ENCODE peak calls at places on chromosomes 11 and 22, in five cellular contexts. One of them, this sample, is unnamed.

GRCh38 chr11:99098258-99098657 is 77.5 kb downstream of the CNTN5 start:
- DNase-seq in nephron progenitor cell: no peak
- DNase-seq in choroid plexus epithelial cell: no peak
- DNase-seq in AG09319: no peak
- DNase-seq in fibroblast of villous mesenchyme: no peak
- DNase-seq in this sample: no peak

GRCh38 chr11:45922425-45923082 is at the start of gene LARGE2:
- DNase-seq in nephron progenitor cell: peak
- DNase-seq in choroid plexus epithelial cell: no peak
- DNase-seq in AG09319: no peak
- DNase-seq in fibroblast of villous mesenchyme: no peak
- DNase-seq in this sample: no peak

GRCh38 chr11:27171391-27171790 is 130.8 kb downstream of the BBOX1 start:
- DNase-seq in nephron progenitor cell: no peak
- DNase-seq in choroid plexus epithelial cell: no peak
- DNase-seq in AG09319: no peak
- DNase-seq in fibroblast of villous mesenchyme: no peak
- DNase-seq in this sample: no peak

GRCh38 chr11:70725272-70725671 is 326.9 kb downstream of the CTTN start:
- DNase-seq in nephron progenitor cell: no peak
- DNase-seq in choroid plexus epithelial cell: no peak
- DNase-seq in AG09319: no peak
- DNase-seq in fibroblast of villous mesenchyme: no peak
- DNase-seq in this sample: no peak

GRCh38 chr11:109026891-109027489 is 362.1 kb downstream of the DDX10 start:
- DNase-seq in nephron progenitor cell: no peak
- DNase-seq in choroid plexus epithelial cell: peak
- DNase-seq in AG09319: no peak
- DNase-seq in fibroblast of villous mesenchyme: peak
- DNase-seq in this sample: no peak

GRCh38 chr22:50597097-50597496 is 3.5 kb upstream of the MAPK8IP2 start:
- DNase-seq in nephron progenitor cell: no peak
- DNase-seq in choroid plexus epithelial cell: no peak
- DNase-seq in AG09319: no peak
- DNase-seq in fibroblast of villous mesenchyme: no peak
- DNase-seq in this sample: no peak

GRCh38 chr11:9613118-9613829 is 39.8 kb downstream of the WEE1 start:
- DNase-seq in nephron progenitor cell: peak
- DNase-seq in choroid plexus epithelial cell: peak
- DNase-seq in AG09319: peak
- DNase-seq in fibroblast of villous mesenchyme: peak
- DNase-seq in this sample: peak

GRCh38 chr11:10605941-10606381 is 37.5 kb upstream of the LYVE1 start:
- DNase-seq in nephron progenitor cell: peak
- DNase-seq in choroid plexus epithelial cell: peak
- DNase-seq in AG09319: no peak
- DNase-seq in fibroblast of villous mesenchyme: peak
- DNase-seq in this sample: peak

GRCh38 chr11:57901756-57902155 is 121.9 kb upstream of the OR9Q1 start:
- DNase-seq in nephron progenitor cell: no peak
- DNase-seq in choroid plexus epithelial cell: no peak
- DNase-seq in AG09319: no peak
- DNase-seq in fibroblast of villous mesenchyme: no peak
- DNase-seq in this sample: no peak

GRCh38 chr11:45924927-45925326 is 2.5 kb downstream of the LARGE2 start:
- DNase-seq in nephron progenitor cell: no peak
- DNase-seq in choroid plexus epithelial cell: no peak
- DNase-seq in AG09319: no peak
- DNase-seq in fibroblast of villous mesenchyme: no peak
- DNase-seq in this sample: no peak

GRCh38 chr11:90779098-90779497 is 556.2 kb upstream of the CHORDC1 start:
- DNase-seq in nephron progenitor cell: no peak
- DNase-seq in choroid plexus epithelial cell: no peak
- DNase-seq in AG09319: no peak
- DNase-seq in fibroblast of villous mesenchyme: no peak
- DNase-seq in this sample: no peak

GRCh38 chr22:35393116-35394010 is 6.6 kb upstream of the MCM5 start:
- DNase-seq in nephron progenitor cell: no peak
- DNase-seq in choroid plexus epithelial cell: no peak
- DNase-seq in AG09319: no peak
- DNase-seq in fibroblast of villous mesenchyme: no peak
- DNase-seq in this sample: no peak

GRCh38 chr11:96147186-96147585 is 195.8 kb downstream of the MAML2 start:
- DNase-seq in nephron progenitor cell: no peak
- DNase-seq in choroid plexus epithelial cell: no peak
- DNase-seq in AG09319: no peak
- DNase-seq in fibroblast of villous mesenchyme: peak
- DNase-seq in this sample: no peak

GRCh38 chr22:17884951-17885350 is 110.7 kb upstream of the BID start:
- DNase-seq in nephron progenitor cell: no peak
- DNase-seq in choroid plexus epithelial cell: no peak
- DNase-seq in AG09319: no peak
- DNase-seq in fibroblast of villous mesenchyme: no peak
- DNase-seq in this sample: no peak

GRCh38 chr22:43407591-43407990 is 4.2 kb upstream of the MPPED1 start:
- DNase-seq in nephron progenitor cell: no peak
- DNase-seq in choroid plexus epithelial cell: no peak
- DNase-seq in AG09319: no peak
- DNase-seq in fibroblast of villous mesenchyme: no peak
- DNase-seq in this sample: no peak

GRCh38 chr22:43409046-43409445 is 2.8 kb upstream of the MPPED1 start:
- DNase-seq in nephron progenitor cell: no peak
- DNase-seq in choroid plexus epithelial cell: no peak
- DNase-seq in AG09319: no peak
- DNase-seq in fibroblast of villous mesenchyme: no peak
- DNase-seq in this sample: no peak

GRCh38 chr22:43411040-43411919 is 534 bp upstream of the MPPED1 start:
- DNase-seq in nephron progenitor cell: peak
- DNase-seq in choroid plexus epithelial cell: no peak
- DNase-seq in AG09319: no peak
- DNase-seq in fibroblast of villous mesenchyme: no peak
- DNase-seq in this sample: no peak

GRCh38 chr22:43408009-43408408 is 3.8 kb upstream of the MPPED1 start:
- DNase-seq in nephron progenitor cell: no peak
- DNase-seq in choroid plexus epithelial cell: no peak
- DNase-seq in AG09319: no peak
- DNase-seq in fibroblast of villous mesenchyme: no peak
- DNase-seq in this sample: no peak

GRCh38 chr22:43409800-43410199 is 2.0 kb upstream of the MPPED1 start:
- DNase-seq in nephron progenitor cell: no peak
- DNase-seq in choroid plexus epithelial cell: no peak
- DNase-seq in AG09319: no peak
- DNase-seq in fibroblast of villous mesenchyme: no peak
- DNase-seq in this sample: no peak
- TF ChIP-seq CTCF in nephron progenitor cell: no peak
- TF ChIP-seq CTCF in choroid plexus epithelial cell: no peak
- TF ChIP-seq CTCF in AG09319: no peak
- TF ChIP-seq CTCF in fibroblast of villous mesenchyme: no peak
- TF ChIP-seq CTCF in this sample: no peak

DNA sequence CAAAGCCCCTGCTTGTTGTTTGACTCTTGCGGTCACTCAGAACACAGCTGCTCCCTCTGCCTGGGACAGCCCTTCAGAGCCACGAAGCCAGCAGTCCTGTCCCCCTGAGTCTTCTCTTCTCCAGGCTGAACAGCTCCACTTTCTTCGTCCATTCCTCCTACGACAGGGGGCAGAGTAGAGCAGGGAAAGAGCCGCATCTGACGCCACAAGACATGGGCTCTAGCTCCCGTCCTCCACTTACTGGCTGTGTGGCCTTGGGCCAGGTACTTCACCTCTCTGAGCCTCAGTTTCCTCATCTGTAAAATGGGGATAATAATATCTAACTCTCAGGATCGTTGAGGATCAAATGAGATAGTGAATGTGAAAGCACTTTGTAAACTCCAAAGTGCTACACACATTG is 29.9 kb downstream of the CHRDL2 start:
- DNase-seq in nephron progenitor cell: no peak
- DNase-seq in choroid plexus epithelial cell: peak
- DNase-seq in AG09319: no peak
- DNase-seq in fibroblast of villous mesenchyme: no peak
- DNase-seq in this sample: no peak
- TF ChIP-seq CTCF in nephron progenitor cell: no peak
- TF ChIP-seq CTCF in choroid plexus epithelial cell: peak
- TF ChIP-seq CTCF in AG09319: no peak
- TF ChIP-seq CTCF in fibroblast of villous mesenchyme: peak
- TF ChIP-seq CTCF in this sample: no peak

GRCh38 chr11:36822829-36823228 is 224.8 kb upstream of the RAG2 start:
- DNase-seq in nephron progenitor cell: no peak
- DNase-seq in choroid plexus epithelial cell: no peak
- DNase-seq in AG09319: no peak
- DNase-seq in fibroblast of villous mesenchyme: no peak
- DNase-seq in this sample: no peak

GRCh38 chr11:36817336-36817965 is 219.4 kb upstream of the RAG2 start:
- DNase-seq in nephron progenitor cell: no peak
- DNase-seq in choroid plexus epithelial cell: no peak
- DNase-seq in AG09319: no peak
- DNase-seq in fibroblast of villous mesenchyme: no peak
- DNase-seq in this sample: no peak

GRCh38 chr11:36818410-36818809 is 220.4 kb upstream of the RAG2 start:
- DNase-seq in nephron progenitor cell: peak
- DNase-seq in choroid plexus epithelial cell: no peak
- DNase-seq in AG09319: no peak
- DNase-seq in fibroblast of villous mesenchyme: no peak
- DNase-seq in this sample: peak
- TF ChIP-seq CTCF in nephron progenitor cell: peak
- TF ChIP-seq CTCF in choroid plexus epithelial cell: peak
- TF ChIP-seq CTCF in AG09319: peak
- TF ChIP-seq CTCF in fibroblast of villous mesenchyme: peak
- TF ChIP-seq CTCF in this sample: no peak

GRCh38 chr11:32985600-32985999 is 30.1 kb upstream of the DEPDC7 start:
- DNase-seq in nephron progenitor cell: no peak
- DNase-seq in choroid plexus epithelial cell: no peak
- DNase-seq in AG09319: no peak
- DNase-seq in fibroblast of villous mesenchyme: no peak
- DNase-seq in this sample: no peak

GRCh38 chr11:32987851-32988250 is 27.8 kb upstream of the DEPDC7 start:
- DNase-seq in nephron progenitor cell: no peak
- DNase-seq in choroid plexus epithelial cell: no peak
- DNase-seq in AG09319: no peak
- DNase-seq in fibroblast of villous mesenchyme: no peak
- DNase-seq in this sample: no peak

GRCh38 chr11:32983506-32983905 is 32.2 kb upstream of the DEPDC7 start:
- DNase-seq in nephron progenitor cell: no peak
- DNase-seq in choroid plexus epithelial cell: no peak
- DNase-seq in AG09319: no peak
- DNase-seq in fibroblast of villous mesenchyme: no peak
- DNase-seq in this sample: no peak

GRCh38 chr11:32982626-32983025 is 33.1 kb upstream of the DEPDC7 start:
- DNase-seq in nephron progenitor cell: no peak
- DNase-seq in choroid plexus epithelial cell: no peak
- DNase-seq in AG09319: no peak
- DNase-seq in fibroblast of villous mesenchyme: no peak
- DNase-seq in this sample: no peak
- TF ChIP-seq CTCF in nephron progenitor cell: no peak
- TF ChIP-seq CTCF in choroid plexus epithelial cell: no peak
- TF ChIP-seq CTCF in AG09319: no peak
- TF ChIP-seq CTCF in fibroblast of villous mesenchyme: no peak
- TF ChIP-seq CTCF in this sample: no peak

DNA sequence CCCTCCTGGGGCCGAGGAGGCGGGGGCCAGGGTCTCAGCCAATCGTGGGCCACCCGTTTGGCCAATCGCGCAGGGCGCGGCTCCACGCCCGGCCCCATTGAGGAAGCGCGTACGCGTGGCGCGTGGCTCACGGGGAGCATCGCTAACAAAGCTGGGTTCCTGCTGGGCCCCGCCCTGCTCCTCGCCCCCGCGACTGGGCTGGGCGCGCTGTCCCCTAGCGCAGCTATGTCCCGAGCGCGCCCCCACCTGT is 614 bp upstream of the ASCL2 start:
- DNase-seq in nephron progenitor cell: peak
- DNase-seq in choroid plexus epithelial cell: no peak
- DNase-seq in AG09319: no peak
- DNase-seq in fibroblast of villous mesenchyme: no peak
- DNase-seq in this sample: peak
- TF ChIP-seq CTCF in nephron progenitor cell: no peak
- TF ChIP-seq CTCF in choroid plexus epithelial cell: no peak
- TF ChIP-seq CTCF in AG09319: no peak
- TF ChIP-seq CTCF in fibroblast of villous mesenchyme: no peak
- TF ChIP-seq CTCF in this sample: no peak

GRCh38 chr11:120622189-120622912 is 110.8 kb downstream of the GRIK4 start:
- DNase-seq in nephron progenitor cell: no peak
- DNase-seq in choroid plexus epithelial cell: no peak
- DNase-seq in AG09319: no peak
- DNase-seq in fibroblast of villous mesenchyme: no peak
- DNase-seq in this sample: no peak
- TF ChIP-seq CTCF in nephron progenitor cell: no peak
- TF ChIP-seq CTCF in choroid plexus epithelial cell: peak
- TF ChIP-seq CTCF in AG09319: no peak
- TF ChIP-seq CTCF in fibroblast of villous mesenchyme: peak
- TF ChIP-seq CTCF in this sample: peak

GRCh38 chr11:20258496-20258895 is 98.2 kb upstream of the DBX1 start:
- DNase-seq in nephron progenitor cell: no peak
- DNase-seq in choroid plexus epithelial cell: no peak
- DNase-seq in AG09319: no peak
- DNase-seq in fibroblast of villous mesenchyme: no peak
- DNase-seq in this sample: no peak

GRCh38 chr11:20259506-20259905 is 99.2 kb upstream of the DBX1 start:
- DNase-seq in nephron progenitor cell: no peak
- DNase-seq in choroid plexus epithelial cell: no peak
- DNase-seq in AG09319: no peak
- DNase-seq in fibroblast of villous mesenchyme: no peak
- DNase-seq in this sample: no peak

GRCh38 chr11:20253796-20254195 is 93.5 kb upstream of the DBX1 start:
- DNase-seq in nephron progenitor cell: no peak
- DNase-seq in choroid plexus epithelial cell: no peak
- DNase-seq in AG09319: no peak
- DNase-seq in fibroblast of villous mesenchyme: no peak
- DNase-seq in this sample: no peak

GRCh38 chr11:20260307-20260706 is 100.0 kb upstream of the DBX1 start:
- DNase-seq in nephron progenitor cell: no peak
- DNase-seq in choroid plexus epithelial cell: no peak
- DNase-seq in AG09319: no peak
- DNase-seq in fibroblast of villous mesenchyme: no peak
- DNase-seq in this sample: no peak

GRCh38 chr11:20256925-20257324 is 96.7 kb upstream of the DBX1 start:
- DNase-seq in nephron progenitor cell: no peak
- DNase-seq in choroid plexus epithelial cell: no peak
- DNase-seq in AG09319: no peak
- DNase-seq in fibroblast of villous mesenchyme: no peak
- DNase-seq in this sample: no peak
- TF ChIP-seq CTCF in nephron progenitor cell: no peak
- TF ChIP-seq CTCF in choroid plexus epithelial cell: no peak
- TF ChIP-seq CTCF in AG09319: no peak
- TF ChIP-seq CTCF in fibroblast of villous mesenchyme: no peak
- TF ChIP-seq CTCF in this sample: peak

DNA sequence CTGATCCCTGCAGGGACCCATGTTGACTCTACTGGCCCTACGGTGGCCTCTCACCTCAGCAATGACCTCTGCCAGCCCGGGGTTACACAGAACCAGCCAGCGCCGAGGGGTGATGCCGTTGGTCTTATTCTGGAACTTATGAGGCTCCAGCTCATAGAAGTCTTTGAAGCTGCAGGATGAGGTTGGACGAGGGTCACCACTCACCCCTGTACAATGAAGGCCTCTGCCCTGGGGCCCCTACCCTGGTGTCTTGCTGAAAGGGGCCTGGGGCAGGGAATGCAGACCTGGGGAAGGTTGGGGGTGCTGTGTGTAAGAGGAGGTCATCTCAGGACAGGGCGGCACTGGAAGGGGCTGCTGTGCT is 6.8 kb downstream of the PYGM start:
- DNase-seq in nephron progenitor cell: no peak
- DNase-seq in choroid plexus epithelial cell: no peak
- DNase-seq in AG09319: no peak
- DNase-seq in fibroblast of villous mesenchyme: no peak
- DNase-seq in this sample: no peak
- TF ChIP-seq CTCF in nephron progenitor cell: no peak
- TF ChIP-seq CTCF in choroid plexus epithelial cell: no peak
- TF ChIP-seq CTCF in AG09319: no peak
- TF ChIP-seq CTCF in fibroblast of villous mesenchyme: no peak
- TF ChIP-seq CTCF in this sample: no peak